ENCODE peak calls at places on chromosomes 1 and 21, in four cellular contexts. V is AG04450, M is ovary, W is H9. D is an unnamed sample.
A peak's percentile ranks its signal among the peaks of the same experiment; 100 is the strongest.

GRCh38 chr1:40404670-40405462 is 31.3 kb downstream of the SMAP2 start:
- DNase-seq in V (no peak), M (peak; percentile 40), W (no peak), D (no peak)

GRCh38 chr1:214445846-214446614 is 105.4 kb downstream of the PTPN14 start:
- DNase-seq in V (peak; percentile 84), M (no peak), W (no peak), D (no peak)

GRCh38 chr1:153133743-153134142 is 16.9 kb downstream of the SPRR2G start:
- DNase-seq in V (no peak), M (no peak), W (no peak), D (no peak)

GRCh38 chr1:232707142-232707541 is 77.2 kb upstream of the SIPA1L2 start:
- DNase-seq in V (no peak), M (no peak), W (no peak), D (peak; percentile 43)

GRCh38 chr1:78601068-78601467 is 19.2 kb upstream of the IFI44L start:
- DNase-seq in V (no peak), M (no peak), W (no peak), D (no peak)

GRCh38 chr1:92989936-92990582 is 28.8 kb upstream of the DIPK1A start:
- DNase-seq in V (no peak), M (no peak), W (no peak), D (no peak)

GRCh38 chr1:38502772-38503171 is 356.8 kb downstream of the RRAGC start:
- DNase-seq in V (no peak), M (no peak), W (peak; percentile 87), D (no peak)

GRCh38 chr1:2586154-2587070 is at the start of gene PRXL2B:
- DNase-seq in V (peak; percentile 97), M (peak; percentile 99), W (peak; percentile 98), D (peak; percentile 95)

GRCh38 chr1:222994506-222995229 is 148.4 kb downstream of the TLR5 start:
- DNase-seq in V (peak; percentile 18), M (no peak), W (no peak), D (no peak)

GRCh38 chr1:58942759-58943191 is 158.9 kb upstream of the JUN start:
- DNase-seq in V (no peak), M (no peak), W (no peak), D (no peak)

GRCh38 chr1:247421074-247421473 is 5.1 kb downstream of the NLRP3 start:
- DNase-seq in V (no peak), M (no peak), W (no peak), D (peak; percentile 44)

GRCh38 chr1:205932776-205933175 is 10.5 kb downstream of the SLC26A9 start:
- DNase-seq in V (no peak), M (no peak), W (no peak), D (no peak)

GRCh38 chr1:184838374-184838995 is 83.8 kb upstream of the EDEM3 start:
- DNase-seq in V (peak; percentile 69), M (peak; percentile 50), W (no peak), D (peak; percentile 86)

GRCh38 chr1:53207726-53208125 is 11.1 kb downstream of the CPT2 start:
- DNase-seq in V (no peak), M (no peak), W (no peak), D (no peak)

GRCh38 chr21:43312751-43313169 is 114.2 kb downstream of the SIK1 start:
- DNase-seq in V (no peak), M (no peak), W (peak; percentile 56), D (no peak)

GRCh38 chr1:26391450-26391849 is 18.9 kb upstream of the ZNF683 start:
- DNase-seq in V (no peak), M (no peak), W (peak; percentile 60), D (no peak)

GRCh38 chr1:222914861-222915632 is 100.2 kb downstream of the DISP1 start:
- DNase-seq in V (no peak), M (no peak), W (no peak), D (no peak)

GRCh38 chr1:6393400-6394187 is at the start of gene ACOT7:
- DNase-seq in V (peak; percentile 36), M (peak; percentile 88), W (peak; percentile 90), D (no peak)

GRCh38 chr21:8990326-8991087 is 1530.9 kb upstream of the TPTE start:
- DNase-seq in V (no peak), M (no peak), W (no peak), D (no peak)

GRCh38 chr1:103353391-103353790 is 172.1 kb upstream of the RNPC3 start:
- DNase-seq in V (no peak), M (no peak), W (no peak), D (no peak)

GRCh38 chr1:37701051-37701450 is 8.7 kb downstream of the CDCA8 start:
- DNase-seq in V (no peak), M (no peak), W (no peak), D (no peak)

GRCh38 chr1:29933110-29933509 is 696.8 kb downstream of the PTPRU start:
- DNase-seq in V (no peak), M (no peak), W (no peak), D (peak; percentile 60)

GRCh38 chr1:149942207-149942606 is 5.5 kb upstream of the MTMR11 start:
- DNase-seq in V (no peak), M (no peak), W (peak; percentile 67), D (no peak)

GRCh38 chr1:153818876-153819275 is 43.7 kb downstream of the SLC27A3 start:
- DNase-seq in V (no peak), M (no peak), W (no peak), D (no peak)

GRCh38 chr1:151199860-151200581 is 1.7 kb downstream of the PIP5K1A start:
- DNase-seq in V (peak; percentile 71), M (peak; percentile 37), W (no peak), D (no peak)

GRCh38 chr1:44811714-44812151 is 3.4 kb downstream of the BTBD19 start:
- DNase-seq in V (peak; percentile 48), M (peak; percentile 54), W (no peak), D (no peak)

GRCh38 chr1:44810101-44810761 is 1.9 kb downstream of the BTBD19 start:
- DNase-seq in V (no peak), M (peak; percentile 57), W (peak; percentile 24), D (no peak)

GRCh38 chr1:44808938-44809917 is 905 bp downstream of the BTBD19 start:
- DNase-seq in V (no peak), M (peak; percentile 67), W (peak; percentile 43), D (no peak)

GRCh38 chr1:44811234-44811633 is 2.9 kb downstream of the BTBD19 start:
- DNase-seq in V (no peak), M (no peak), W (no peak), D (no peak)

DNA sequence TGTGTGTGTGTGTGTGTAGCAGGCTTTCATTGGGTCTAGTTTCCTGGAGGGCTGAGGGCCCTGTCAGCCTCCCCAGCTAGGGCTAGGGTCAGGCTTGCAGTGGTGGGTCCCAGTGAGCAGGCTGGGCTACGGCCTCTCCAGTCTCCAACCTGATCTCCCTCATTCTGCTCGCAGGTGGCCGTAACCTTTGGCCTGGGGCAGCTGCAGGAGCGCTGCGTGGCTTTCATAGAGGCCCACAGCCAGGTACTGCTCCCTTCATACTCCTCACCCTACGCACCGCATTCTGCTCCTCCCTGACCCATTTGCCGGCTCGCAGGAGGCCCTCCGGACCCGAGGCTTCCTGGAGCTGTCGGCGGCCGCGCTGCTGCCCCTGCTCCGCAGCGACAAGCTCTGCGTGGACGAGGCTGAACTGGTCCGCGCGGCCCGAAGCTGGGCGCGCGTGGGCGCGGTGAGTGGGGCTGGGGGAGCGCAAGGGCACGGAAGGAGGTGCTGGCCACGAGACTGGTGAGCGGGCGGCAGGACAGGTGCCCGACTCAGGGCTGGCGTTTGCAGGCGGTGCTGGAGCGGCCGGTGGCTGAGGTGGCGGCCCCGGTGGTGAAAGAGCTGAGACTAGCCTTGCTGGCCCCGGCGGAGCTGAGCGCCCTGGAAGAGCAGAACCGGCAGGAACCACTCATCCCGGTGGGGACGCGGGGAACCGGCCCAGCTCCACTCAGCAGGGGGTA is 4.7 kb downstream of the BTBD19 start:
- DNase-seq in V (no peak), M (peak; percentile 57), W (peak; percentile 57), D (no peak)
- H3K27ac ChIP-seq in V (no peak overlapping the region), M (peak overlapping the region; percentile 57), W (no peak overlapping the region), D (peak overlapping the region; percentile 62)

GRCh38 chr21:42085246-42086077 is 14.3 kb downstream of the UMODL1 start:
- DNase-seq in V (no peak), M (no peak), W (no peak), D (no peak)
- H3K27ac ChIP-seq in V (no peak overlapping the region), M (no peak overlapping the region), W (no peak overlapping the region), D (no peak overlapping the region)

GRCh38 chr1:60589916-60590315 is 492.4 kb upstream of the NFIA start:
- DNase-seq in V (no peak), M (no peak), W (no peak), D (no peak)

GRCh38 chr1:60583696-60584095 is 498.7 kb upstream of the NFIA start:
- DNase-seq in V (no peak), M (no peak), W (no peak), D (no peak)

GRCh38 chr1:60591583-60591982 is 490.8 kb upstream of the NFIA start:
- DNase-seq in V (no peak), M (no peak), W (no peak), D (no peak)

DNA sequence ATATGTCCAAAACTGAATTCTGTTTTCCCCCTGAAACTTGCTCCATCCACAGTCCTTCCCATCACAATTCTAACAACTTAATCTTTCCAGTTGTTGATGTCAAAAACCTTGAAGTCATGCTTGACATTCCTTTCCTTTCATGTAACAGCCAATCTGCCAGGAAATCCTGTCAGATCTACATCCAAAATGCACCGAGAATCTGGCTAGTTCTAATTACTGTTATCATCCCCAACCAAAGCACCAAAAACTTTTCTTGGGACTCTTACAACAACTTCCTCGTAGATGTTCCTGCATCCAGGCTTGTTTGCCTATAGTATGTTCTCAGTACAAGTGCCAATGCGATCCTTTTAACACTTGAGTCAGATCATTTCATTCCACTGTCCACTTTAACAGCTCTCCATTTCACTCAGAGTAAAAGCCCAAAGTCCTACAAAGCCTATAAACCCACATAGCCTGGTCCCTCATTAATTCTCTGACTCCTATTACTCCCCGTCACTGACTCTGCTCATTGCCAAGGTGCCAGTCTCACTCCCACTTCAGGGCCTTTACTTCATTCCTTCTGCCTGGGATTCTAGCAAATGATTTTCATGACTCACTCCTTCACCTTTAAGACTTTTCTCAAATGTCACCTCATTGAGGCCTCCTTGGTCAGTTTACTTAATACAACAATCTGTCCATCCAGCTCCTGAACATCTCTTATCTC is 493.2 kb upstream of the NFIA start:
- DNase-seq in V (no peak), M (no peak), W (no peak), D (no peak)
- H3K27ac ChIP-seq in V (no peak overlapping the region), M (no peak overlapping the region), W (no peak overlapping the region), D (no peak overlapping the region)

GRCh38 chr1:162605225-162605927 is 26.9 kb upstream of the DDR2 start:
- DNase-seq in V (peak; percentile 86), M (no peak), W (no peak), D (peak; percentile 60)
- H3K27ac ChIP-seq in V (no peak overlapping the region), M (no peak overlapping the region), W (no peak overlapping the region), D (peak overlapping the region; percentile 27)

DNA sequence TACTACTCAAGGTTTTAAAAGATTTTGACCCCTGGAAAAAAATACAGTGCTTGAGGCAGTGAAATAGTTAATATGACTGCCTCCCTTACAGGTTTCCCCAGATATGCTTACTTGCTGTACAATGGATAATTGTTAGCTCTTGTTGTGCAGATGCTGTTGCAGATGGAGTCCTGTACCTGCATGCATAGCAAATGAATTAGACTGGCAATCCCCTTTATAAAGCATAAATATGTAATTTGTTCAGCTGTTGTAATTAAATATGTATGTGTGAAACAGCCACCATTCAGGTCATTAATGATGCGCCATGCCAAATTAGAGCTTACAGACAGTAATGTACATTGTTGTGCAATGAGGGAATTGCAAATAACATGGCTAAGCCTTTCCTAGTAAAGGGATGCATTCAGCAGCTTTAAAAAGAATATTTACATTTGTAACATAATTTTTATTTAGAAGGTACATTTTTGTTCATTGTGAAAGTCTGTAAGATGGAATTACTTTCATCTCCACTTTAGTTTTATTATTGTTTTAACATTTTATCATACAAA is 98.7 kb downstream of the NFIA start:
- DNase-seq in V (no peak), M (no peak), W (no peak), D (no peak)
- H3K27ac ChIP-seq in V (no peak overlapping the region), M (no peak overlapping the region), W (no peak overlapping the region), D (no peak overlapping the region)

GRCh38 chr1:111222308-111223125 is 5.0 kb upstream of the CHI3L2 start:
- DNase-seq in V (no peak), M (peak; percentile 73), W (peak; percentile 90), D (no peak)
- H3K27ac ChIP-seq in V (no peak overlapping the region), M (no peak overlapping the region), W (no peak overlapping the region), D (peak overlapping the region; percentile 15)